ENCODE peak calls at places on chromosomes 12 and 14, in four cellular contexts. One of them, this sample, is unnamed.

GRCh38 chr12:114238808-114239207 is 167.1 kb downstream of the TBX5 start:
- DNase-seq in fibroblast of mammary gland: peak; percentile 7
- DNase-seq in fibroblast of the aortic adventitia: peak; percentile 88
- DNase-seq in fibroblast of pulmonary artery: peak; percentile 75
- DNase-seq in this sample: no peak

GRCh38 chr14:68625366-68626090 is 167.3 kb downstream of the ZFP36L1 start:
- DNase-seq in fibroblast of pulmonary artery: no peak
- DNase-seq in fibroblast of the aortic adventitia: no peak
- DNase-seq in fibroblast of mammary gland: no peak
- DNase-seq in this sample: no peak

GRCh38 chr14:61565181-61565580 is 130.1 kb upstream of the HIF1A start:
- DNase-seq in fibroblast of the aortic adventitia: peak; percentile 48
- DNase-seq in fibroblast of pulmonary artery: no peak
- DNase-seq in fibroblast of mammary gland: peak; percentile 78
- DNase-seq in this sample: no peak

GRCh38 chr14:104150201-104151027 is 12.0 kb downstream of the KIF26A start:
- DNase-seq in fibroblast of the aortic adventitia: no peak
- DNase-seq in fibroblast of mammary gland: peak; percentile 52
- DNase-seq in fibroblast of pulmonary artery: peak; percentile 4
- DNase-seq in this sample: no peak

GRCh38 chr14:105141026-105141425 is 27.6 kb downstream of the JAG2 start:
- DNase-seq in fibroblast of mammary gland: no peak
- DNase-seq in fibroblast of the aortic adventitia: no peak
- DNase-seq in fibroblast of pulmonary artery: no peak
- DNase-seq in this sample: no peak

GRCh38 chr12:48973992-48974673 is 2.6 kb upstream of the WNT10B start:
- DNase-seq in fibroblast of pulmonary artery: peak; percentile 66
- DNase-seq in fibroblast of the aortic adventitia: peak; percentile 87
- DNase-seq in fibroblast of mammary gland: peak; percentile 44
- DNase-seq in this sample: peak; percentile 63

GRCh38 chr12:30025317-30025716 is 241.6 kb upstream of the TMTC1 start:
- DNase-seq in fibroblast of the aortic adventitia: peak; percentile 54
- DNase-seq in fibroblast of pulmonary artery: peak; percentile 19
- DNase-seq in fibroblast of mammary gland: no peak
- DNase-seq in this sample: no peak

GRCh38 chr12:24404086-24404815 is 454.8 kb upstream of the SOX5 start:
- DNase-seq in fibroblast of the aortic adventitia: no peak
- DNase-seq in fibroblast of pulmonary artery: peak; percentile 11
- DNase-seq in fibroblast of mammary gland: peak; percentile 5
- DNase-seq in this sample: no peak

GRCh38 chr14:71193663-71194062 is 286.4 kb downstream of the PCNX1 start:
- DNase-seq in fibroblast of the aortic adventitia: no peak
- DNase-seq in fibroblast of mammary gland: no peak
- DNase-seq in fibroblast of pulmonary artery: no peak
- DNase-seq in this sample: no peak

GRCh38 chr12:123384994-123385376 is 1.1 kb downstream of the KMT5A start:
- DNase-seq in fibroblast of pulmonary artery: peak; percentile 77
- DNase-seq in fibroblast of the aortic adventitia: peak; percentile 87
- DNase-seq in fibroblast of mammary gland: peak; percentile 68
- DNase-seq in this sample: no peak

GRCh38 chr14:51369814-51370213 is 129.8 kb downstream of the TMX1 start:
- DNase-seq in fibroblast of mammary gland: peak; percentile 30
- DNase-seq in fibroblast of the aortic adventitia: no peak
- DNase-seq in fibroblast of pulmonary artery: no peak
- DNase-seq in this sample: peak; percentile 56
- TF ChIP-seq CTCF in fibroblast of mammary gland: peak; percentile 26
- TF ChIP-seq CTCF in fibroblast of the aortic adventitia: peak; percentile 17
- TF ChIP-seq CTCF in fibroblast of pulmonary artery: no peak
- TF ChIP-seq CTCF in this sample: peak; percentile 45

GRCh38 chr12:112539221-112539620 is 120.5 kb downstream of the PTPN11 start:
- DNase-seq in fibroblast of mammary gland: no peak
- DNase-seq in fibroblast of the aortic adventitia: no peak
- DNase-seq in fibroblast of pulmonary artery: no peak
- DNase-seq in this sample: no peak
- TF ChIP-seq CTCF in fibroblast of mammary gland: peak; percentile 2
- TF ChIP-seq CTCF in fibroblast of the aortic adventitia: no peak
- TF ChIP-seq CTCF in fibroblast of pulmonary artery: peak; percentile 8
- TF ChIP-seq CTCF in this sample: no peak

GRCh38 chr12:6769003-6769389 is 2.8 kb downstream of the PTMS start:
- DNase-seq in fibroblast of the aortic adventitia: no peak
- DNase-seq in fibroblast of pulmonary artery: peak; percentile 39
- DNase-seq in fibroblast of mammary gland: no peak
- DNase-seq in this sample: no peak

GRCh38 chr12:6771091-6771495 is 1.2 kb upstream of the LAG3 start:
- DNase-seq in fibroblast of the aortic adventitia: no peak
- DNase-seq in fibroblast of pulmonary artery: peak; percentile 33
- DNase-seq in fibroblast of mammary gland: peak; percentile 44
- DNase-seq in this sample: no peak

GRCh38 chr12:6770600-6770999 is 1.7 kb upstream of the LAG3 start:
- DNase-seq in fibroblast of mammary gland: no peak
- DNase-seq in fibroblast of the aortic adventitia: no peak
- DNase-seq in fibroblast of pulmonary artery: no peak
- DNase-seq in this sample: no peak

GRCh38 chr12:6769681-6770080 is 2.6 kb upstream of the LAG3 start:
- DNase-seq in fibroblast of mammary gland: no peak
- DNase-seq in fibroblast of the aortic adventitia: no peak
- DNase-seq in fibroblast of pulmonary artery: no peak
- DNase-seq in this sample: no peak

DNA sequence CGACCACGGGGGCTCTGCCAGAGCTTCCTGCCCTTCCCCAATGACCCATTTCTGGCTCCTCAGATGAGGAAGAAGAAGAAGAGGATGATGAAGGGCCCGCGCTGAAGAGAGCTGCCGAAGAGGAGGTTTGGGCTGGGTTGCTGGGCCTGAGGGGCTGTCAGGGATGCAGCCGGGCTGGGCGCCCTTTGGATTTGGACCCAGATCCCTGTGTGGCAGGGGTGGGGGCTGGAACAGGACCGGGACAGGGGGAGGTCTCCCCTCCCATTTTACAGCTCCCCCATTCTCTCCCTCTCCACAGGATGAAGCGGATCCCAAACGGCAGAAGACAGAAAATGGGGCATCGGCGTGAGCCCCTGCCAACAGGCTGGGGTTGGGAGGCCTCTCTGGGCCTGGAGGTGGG is 2.2 kb upstream of the LAG3 start:
- DNase-seq in fibroblast of mammary gland: no peak
- DNase-seq in fibroblast of pulmonary artery: no peak
- DNase-seq in fibroblast of the aortic adventitia: no peak
- DNase-seq in this sample: no peak
- TF ChIP-seq CTCF in fibroblast of mammary gland: no peak
- TF ChIP-seq CTCF in fibroblast of pulmonary artery: no peak
- TF ChIP-seq CTCF in fibroblast of the aortic adventitia: no peak
- TF ChIP-seq CTCF in this sample: no peak

GRCh38 chr12:69470189-69471094 is at the start of gene FRS2:
- DNase-seq in fibroblast of the aortic adventitia: peak; percentile 88
- DNase-seq in fibroblast of mammary gland: peak; percentile 86
- DNase-seq in fibroblast of pulmonary artery: peak; percentile 92
- DNase-seq in this sample: peak; percentile 94
- TF ChIP-seq CTCF in fibroblast of the aortic adventitia: peak; percentile 32
- TF ChIP-seq CTCF in fibroblast of mammary gland: peak; percentile 34
- TF ChIP-seq CTCF in fibroblast of pulmonary artery: peak; percentile 44
- TF ChIP-seq CTCF in this sample: peak; percentile 44